ENCODE peak calls at places on chromosomes 12 and 14, in five cellular contexts. D is SK-N-SH, P is K562, L is HepG2, B is HCT116. G is an unnamed sample.

GRCh38 chr14:22836301-22837058 is at the start of gene MMP14:
- DNase-seq in D (peak; percentile 71), P (peak; percentile 11), L (no peak), B (no peak), G (no peak)

GRCh38 chr12:124684971-124685688 is 117.7 kb upstream of the NCOR2 start:
- DNase-seq in D (no peak), P (no peak), L (no peak), B (no peak), G (no peak)

GRCh38 chr12:34206061-34206785 is 183.9 kb downstream of the ALG10 start:
- DNase-seq in D (no peak), P (no peak), L (no peak), B (no peak), G (no peak)

GRCh38 chr14:68368850-68369249 is 424.0 kb downstream of the ZFP36L1 start:
- DNase-seq in D (no peak), P (no peak), L (no peak), B (no peak), G (peak; percentile 72)

GRCh38 chr12:98401427-98401826 is 114.0 kb upstream of the TMPO start:
- DNase-seq in D (peak; percentile 23), P (no peak), L (no peak), B (no peak), G (peak; percentile 55)

GRCh38 chr12:93595336-93595735 is 22.9 kb downstream of the SOCS2 start:
- DNase-seq in D (no peak), P (no peak), L (no peak), B (no peak), G (no peak)

GRCh38 chr14:68621400-68622365 is 171.2 kb downstream of the ZFP36L1 start:
- DNase-seq in D (no peak), P (no peak), L (no peak), B (no peak), G (no peak)

GRCh38 chr14:68526420-68527105 is 266.3 kb downstream of the ZFP36L1 start:
- DNase-seq in D (no peak), P (no peak), L (no peak), B (no peak), G (no peak)

GRCh38 chr12:56450241-56450640 is 1.0 kb upstream of the TIMELESS start:
- DNase-seq in D (peak; percentile 24), P (no peak), L (no peak), B (no peak), G (no peak)

GRCh38 chr12:106480259-106480658 is 102.5 kb upstream of the RFX4 start:
- DNase-seq in D (no peak), P (no peak), L (no peak), B (no peak), G (no peak)

GRCh38 chr12:110725267-110725666 is 17.4 kb downstream of the PPP1CC start:
- DNase-seq in D (no peak), P (no peak), L (no peak), B (no peak), G (no peak)

DNA sequence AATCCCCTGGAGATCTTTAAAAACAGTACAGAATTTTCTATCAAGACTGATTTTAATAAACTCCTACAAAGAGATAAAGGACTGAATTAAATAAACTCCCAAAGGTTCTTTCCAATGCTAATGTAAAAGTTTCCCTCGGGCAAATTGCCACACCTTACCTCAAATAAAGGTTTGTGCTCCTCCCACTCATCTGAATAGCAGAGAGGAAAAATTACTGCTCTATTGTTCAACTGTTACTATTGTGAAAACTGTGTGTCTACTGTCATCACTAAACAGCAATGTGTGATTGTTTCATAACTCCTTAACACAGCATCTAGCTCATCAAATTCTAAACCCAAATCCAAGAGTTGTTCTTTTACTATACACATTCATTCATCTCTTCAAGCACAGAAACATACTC is 3.2 kb downstream of the SPTLC2 start:
- DNase-seq in D (no peak), P (no peak), L (no peak), B (no peak), G (no peak)
- H3K9ac ChIP-seq in D (no peak overlapping the region), P (peak overlapping the region; percentile 5), L (no peak overlapping the region), B (no peak overlapping the region), G (no peak overlapping the region)

DNA sequence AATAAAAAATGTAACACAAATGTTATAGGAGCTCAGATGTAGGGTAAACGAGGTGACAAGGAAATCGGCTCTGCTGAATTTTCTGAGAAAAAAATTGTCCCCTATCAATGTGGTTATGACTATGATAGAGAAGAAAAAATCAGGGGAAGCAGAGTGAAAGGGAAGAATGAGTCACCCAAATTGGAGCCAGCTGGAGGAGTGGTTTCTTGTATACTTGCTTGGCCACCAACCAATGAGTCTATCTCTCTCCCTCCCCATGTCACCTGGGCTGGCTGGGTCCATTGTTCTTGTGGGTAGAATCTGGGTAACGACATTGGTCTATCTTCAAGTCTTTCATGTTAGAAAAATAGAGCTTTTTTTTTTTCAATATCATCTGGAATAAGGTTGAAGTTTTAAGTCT is 196.6 kb upstream of the FLRT2 start:
- DNase-seq in D (no peak), P (no peak), L (no peak), B (no peak), G (no peak)
- TF ChIP-seq ZBTB33 in D (no peak), P (no peak), L (no peak), B (no peak), G (no peak)

GRCh38 chr14:104140463-104141331 is 2.3 kb downstream of the KIF26A start:
- DNase-seq in D (peak; percentile 40), P (no peak), L (no peak), B (no peak), G (no peak)

GRCh38 chr14:104138891-104139459 is 588 bp downstream of the KIF26A start:
- DNase-seq in D (no peak), P (no peak), L (no peak), B (no peak), G (no peak)

GRCh38 chr14:104139460-104140212 is 1.2 kb downstream of the KIF26A start:
- DNase-seq in D (no peak), P (no peak), L (no peak), B (no peak), G (no peak)

GRCh38 chr14:104141621-104142091 is 3.3 kb downstream of the KIF26A start:
- DNase-seq in D (peak; percentile 10), P (no peak), L (no peak), B (no peak), G (no peak)

DNA sequence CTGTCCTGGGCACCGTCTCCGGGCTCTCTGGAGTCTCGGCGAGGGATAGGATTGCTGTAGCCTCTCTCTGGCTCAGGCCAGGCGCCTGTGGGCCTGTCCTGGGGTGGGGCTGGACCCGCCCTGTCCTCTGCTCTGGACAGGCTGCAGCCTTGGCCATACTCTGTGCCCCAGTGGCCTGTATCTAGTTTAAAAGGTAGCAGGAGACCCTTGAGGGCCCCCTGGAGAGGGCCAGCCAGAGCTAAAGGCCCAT is 1.8 kb downstream of the KIF26A start:
- DNase-seq in D (peak; percentile 39), P (no peak), L (no peak), B (no peak), G (no peak)
- H3K9ac ChIP-seq in D (no peak overlapping the region), P (no peak overlapping the region), L (no peak overlapping the region), B (no peak overlapping the region), G (no peak overlapping the region)

DNA sequence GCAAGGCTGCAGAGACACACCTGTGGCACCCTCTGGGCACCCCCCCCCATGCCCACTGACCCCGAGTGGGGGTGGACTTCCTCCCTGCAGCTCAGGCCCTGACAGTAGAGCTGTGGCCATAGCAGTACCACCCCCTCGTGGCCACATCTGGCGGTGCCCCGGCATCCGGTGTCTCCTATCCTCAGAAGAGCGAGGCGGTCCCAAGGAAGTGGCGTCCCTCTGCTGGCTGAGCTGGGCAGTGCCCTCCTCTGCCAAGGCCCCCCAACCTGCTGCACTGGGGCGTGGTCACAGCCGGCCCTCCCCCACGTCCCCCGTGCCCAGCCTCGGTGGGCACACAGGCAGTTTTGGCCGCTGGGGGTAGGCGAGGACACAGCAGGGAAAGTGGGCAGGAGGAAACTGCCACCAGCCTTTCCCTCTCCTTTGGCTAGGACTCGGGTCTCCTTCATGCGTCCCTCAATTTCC is 6.0 kb upstream of the SLC6A12 start:
- DNase-seq in D (peak; percentile 91), P (peak; percentile 74), L (peak; percentile 69), B (peak; percentile 73), G (no peak)
- TF ChIP-seq ZBTB33 in D (no peak), P (no peak), L (peak; percentile 56), B (no peak), G (no peak)